ENCODE peak calls at places on chromosomes 7 and 10, in four cellular contexts. One of them, this sample, is unnamed.

GRCh38 chr7:83347836-83348482 is 185.3 kb upstream of the PCLO start:
- DNase-seq in T-helper 2 cell: no peak
- DNase-seq in RPMI7951: no peak
- DNase-seq in T-helper 9 cell: no peak
- DNase-seq in this sample: peak; percentile 51

GRCh38 chr7:128164061-128164954 is 76.8 kb upstream of the LEP start:
- DNase-seq in T-helper 9 cell: no peak
- DNase-seq in T-helper 2 cell: no peak
- DNase-seq in RPMI7951: peak; percentile 52
- DNase-seq in this sample: peak; percentile 79

GRCh38 chr7:38368191-38368605 is 94.8 kb upstream of the TARP start:
- DNase-seq in RPMI7951: peak; percentile 75
- DNase-seq in T-helper 9 cell: peak; percentile 73
- DNase-seq in T-helper 2 cell: peak; percentile 50
- DNase-seq in this sample: peak; percentile 63

GRCh38 chr7:150901160-150902035 is 49.1 kb downstream of the AOC1 start:
- DNase-seq in T-helper 9 cell: no peak
- DNase-seq in T-helper 2 cell: no peak
- DNase-seq in RPMI7951: no peak
- DNase-seq in this sample: no peak

GRCh38 chr10:82742478-82742877 is 867.5 kb downstream of the NRG3 start:
- DNase-seq in RPMI7951: peak; percentile 77
- DNase-seq in T-helper 2 cell: no peak
- DNase-seq in T-helper 9 cell: no peak
- DNase-seq in this sample: peak; percentile 42

GRCh38 chr10:132111121-132111731 is 45.5 kb downstream of the JAKMIP3 start:
- DNase-seq in RPMI7951: no peak
- DNase-seq in T-helper 2 cell: no peak
- DNase-seq in T-helper 9 cell: no peak
- DNase-seq in this sample: no peak

GRCh38 chr7:24717247-24717622 is 40.0 kb downstream of the GSDME start:
- DNase-seq in T-helper 9 cell: no peak
- DNase-seq in T-helper 2 cell: no peak
- DNase-seq in RPMI7951: no peak
- DNase-seq in this sample: no peak

GRCh38 chr10:73799899-73800559 is 11.4 kb downstream of the NDST2 start:
- DNase-seq in RPMI7951: no peak
- DNase-seq in T-helper 2 cell: no peak
- DNase-seq in T-helper 9 cell: no peak
- DNase-seq in this sample: no peak

GRCh38 chr10:63236113-63236935 is 103.2 kb downstream of the NRBF2 start:
- DNase-seq in T-helper 9 cell: no peak
- DNase-seq in T-helper 2 cell: no peak
- DNase-seq in RPMI7951: peak; percentile 88
- DNase-seq in this sample: peak; percentile 90

GRCh38 chr7:130441408-130441854 is 615 bp upstream of the CEP41 start:
- DNase-seq in T-helper 2 cell: no peak
- DNase-seq in T-helper 9 cell: no peak
- DNase-seq in RPMI7951: peak; percentile 50
- DNase-seq in this sample: no peak

GRCh38 chr7:100034871-100035510 is 14.6 kb upstream of the ZSCAN21 start:
- DNase-seq in RPMI7951: peak; percentile 58
- DNase-seq in T-helper 9 cell: no peak
- DNase-seq in T-helper 2 cell: no peak
- DNase-seq in this sample: no peak

GRCh38 chr10:110923856-110924493 is 4.6 kb downstream of the SHOC2 start:
- DNase-seq in T-helper 9 cell: no peak
- DNase-seq in T-helper 2 cell: no peak
- DNase-seq in RPMI7951: peak; percentile 7
- DNase-seq in this sample: peak; percentile 68

GRCh38 chr7:75811894-75812678 is 1.5 kb downstream of the CCL24 start:
- DNase-seq in T-helper 9 cell: no peak
- DNase-seq in T-helper 2 cell: no peak
- DNase-seq in RPMI7951: no peak
- DNase-seq in this sample: no peak

GRCh38 chr7:158959954-158960353 is 103.6 kb downstream of the DYNC2I1 start:
- DNase-seq in T-helper 9 cell: no peak
- DNase-seq in T-helper 2 cell: no peak
- DNase-seq in RPMI7951: no peak
- DNase-seq in this sample: no peak

GRCh38 chr10:7593068-7593467 is 73.7 kb downstream of the ITIH5 start:
- DNase-seq in T-helper 2 cell: no peak
- DNase-seq in RPMI7951: no peak
- DNase-seq in T-helper 9 cell: no peak
- DNase-seq in this sample: no peak

GRCh38 chr10:69089638-69090599 is 2.0 kb downstream of the SRGN start:
- DNase-seq in RPMI7951: no peak
- DNase-seq in T-helper 2 cell: peak; percentile 68
- DNase-seq in T-helper 9 cell: peak; percentile 64
- DNase-seq in this sample: peak; percentile 50

GRCh38 chr7:157228864-157229422 is 90.2 kb downstream of the UBE3C start:
- DNase-seq in T-helper 9 cell: peak; percentile 13
- DNase-seq in T-helper 2 cell: no peak
- DNase-seq in RPMI7951: peak; percentile 22
- DNase-seq in this sample: no peak

This sample was measured in Caki2.